ENCODE peak calls at places on chromosomes 11 and 22, in eight cellular contexts. E is CD4-positive, CD25-positive, alpha-beta regulatory T cell; X is upper lobe of left lung; R is SJSA1; G is sigmoid colon; B is naive thymus-derived CD4-positive, alpha-beta T cell; F is cardiac muscle cell; K is caudate nucleus. D is an unnamed sample.

GRCh38 chr11:6402061-6402470 is 11.8 kb downstream of the SMPD1 start:
- DNase-seq in E (no peak), X (no peak), R (no peak), G (no peak), B (no peak), F (no peak), K (no peak), D (no peak)

GRCh38 chr11:73454987-73455386 is 78.8 kb downstream of the RELT start:
- DNase-seq in E (no peak), X (no peak), R (no peak), G (no peak), B (no peak), F (no peak), K (peak; percentile 13), D (no peak)

GRCh38 chr11:125772834-125773505 is 5.7 kb downstream of the PATE2 start:
- DNase-seq in E (no peak), X (no peak), R (no peak), G (no peak), B (no peak), F (no peak), K (no peak), D (peak; percentile 50)

GRCh38 chr11:106480581-106481185 is 403.2 kb downstream of the AASDHPPT start:
- DNase-seq in E (no peak), X (no peak), R (no peak), G (no peak), B (no peak), F (no peak), K (no peak), D (no peak)

GRCh38 chr11:102196816-102197215 is 86.6 kb downstream of the YAP1 start:
- DNase-seq in E (no peak), X (no peak), R (no peak), G (no peak), B (no peak), F (no peak), K (no peak), D (no peak)

GRCh38 chr11:46759196-46759595 is 40.2 kb downstream of the F2 start:
- DNase-seq in E (no peak), X (no peak), R (no peak), G (no peak), B (no peak), F (no peak), K (no peak), D (no peak)

GRCh38 chr11:10913996-10914514 is 56.2 kb upstream of the ZBED5 start:
- DNase-seq in E (no peak), X (no peak), R (no peak), G (no peak), B (no peak), F (no peak), K (no peak), D (no peak)

GRCh38 chr11:64855596-64856304 is 11.3 kb upstream of the CDC42BPG start:
- DNase-seq in E (no peak), X (no peak), R (no peak), G (no peak), B (no peak), F (no peak), K (no peak), D (no peak)

GRCh38 chr11:134558258-134558835 is 146.3 kb upstream of the B3GAT1 start:
- DNase-seq in E (no peak), X (no peak), R (no peak), G (peak; percentile 37), B (no peak), F (no peak), K (no peak), D (no peak)

GRCh38 chr11:64620286-64620962 is 29.4 kb downstream of the SLC22A12 start:
- DNase-seq in E (no peak), X (no peak), R (no peak), G (no peak), B (no peak), F (no peak), K (peak; percentile 39), D (no peak)

GRCh38 chr22:29722151-29722550 is 2.3 kb downstream of the CABP7 start:
- DNase-seq in E (no peak), X (no peak), R (no peak), G (no peak), B (no peak), F (no peak), K (no peak), D (no peak)

GRCh38 chr11:126311464-126312291 is 7.8 kb downstream of the DCPS start:
- DNase-seq in E (no peak), X (no peak), R (no peak), G (peak; percentile 40), B (no peak), F (no peak), K (no peak), D (no peak)

GRCh38 chr11:124551987-124552386 is 8.5 kb upstream of the OR8B12 start:
- DNase-seq in E (no peak), X (no peak), R (no peak), G (no peak), B (no peak), F (no peak), K (no peak), D (no peak)

GRCh38 chr11:74579577-74580270 is 12.7 kb upstream of the POLD3 start:
- DNase-seq in E (no peak), X (no peak), R (no peak), G (no peak), B (no peak), F (no peak), K (no peak), D (no peak)

GRCh38 chr11:130315354-130315970 is 745 bp upstream of the ZBTB44 start:
- DNase-seq in E (peak; percentile 37), X (peak; percentile 60), R (no peak), G (peak; percentile 70), B (peak; percentile 45), F (no peak), K (peak; percentile 34), D (no peak)

GRCh38 chr11:105398636-105399035 is 211.2 kb upstream of the GRIA4 start:
- DNase-seq in E (no peak), X (no peak), R (no peak), G (no peak), B (no peak), F (no peak), K (no peak), D (no peak)

DNA sequence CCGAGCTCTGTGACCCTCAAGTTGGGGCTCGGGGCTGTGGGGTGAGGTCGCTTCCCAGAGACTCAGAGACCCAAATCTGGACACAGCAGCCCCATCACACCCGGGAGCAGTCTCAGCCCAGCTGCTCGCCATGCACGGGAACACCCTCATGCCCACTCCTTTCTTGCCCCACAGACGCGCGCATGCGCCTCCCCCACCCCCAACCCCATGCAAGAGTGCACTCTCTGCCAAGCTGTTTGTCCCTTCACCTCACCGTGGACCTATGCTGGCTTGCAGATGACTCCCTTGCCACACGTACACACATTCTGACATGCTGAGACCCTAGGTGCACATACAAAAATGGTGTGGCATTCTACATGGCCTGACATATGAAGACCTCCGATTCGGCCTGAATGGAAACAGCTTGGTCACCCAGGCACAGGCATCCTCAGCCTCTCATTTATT is 500 bp upstream of the CD248 start:
- DNase-seq in E (no peak), X (no peak), R (peak; percentile 89), G (peak; percentile 85), B (peak; percentile 67), F (peak; percentile 36), K (no peak), D (peak; percentile 36)
- H3K27ac ChIP-seq in E (peak overlapping the region; percentile 82), X (peak overlapping the region; percentile 86), R (peak overlapping the region; percentile 94), G (peak overlapping the region; percentile 90), B (peak overlapping the region; percentile 99), F (peak overlapping the region; percentile 77), K (no peak overlapping the region), D (peak overlapping the region; percentile 88)

DNA sequence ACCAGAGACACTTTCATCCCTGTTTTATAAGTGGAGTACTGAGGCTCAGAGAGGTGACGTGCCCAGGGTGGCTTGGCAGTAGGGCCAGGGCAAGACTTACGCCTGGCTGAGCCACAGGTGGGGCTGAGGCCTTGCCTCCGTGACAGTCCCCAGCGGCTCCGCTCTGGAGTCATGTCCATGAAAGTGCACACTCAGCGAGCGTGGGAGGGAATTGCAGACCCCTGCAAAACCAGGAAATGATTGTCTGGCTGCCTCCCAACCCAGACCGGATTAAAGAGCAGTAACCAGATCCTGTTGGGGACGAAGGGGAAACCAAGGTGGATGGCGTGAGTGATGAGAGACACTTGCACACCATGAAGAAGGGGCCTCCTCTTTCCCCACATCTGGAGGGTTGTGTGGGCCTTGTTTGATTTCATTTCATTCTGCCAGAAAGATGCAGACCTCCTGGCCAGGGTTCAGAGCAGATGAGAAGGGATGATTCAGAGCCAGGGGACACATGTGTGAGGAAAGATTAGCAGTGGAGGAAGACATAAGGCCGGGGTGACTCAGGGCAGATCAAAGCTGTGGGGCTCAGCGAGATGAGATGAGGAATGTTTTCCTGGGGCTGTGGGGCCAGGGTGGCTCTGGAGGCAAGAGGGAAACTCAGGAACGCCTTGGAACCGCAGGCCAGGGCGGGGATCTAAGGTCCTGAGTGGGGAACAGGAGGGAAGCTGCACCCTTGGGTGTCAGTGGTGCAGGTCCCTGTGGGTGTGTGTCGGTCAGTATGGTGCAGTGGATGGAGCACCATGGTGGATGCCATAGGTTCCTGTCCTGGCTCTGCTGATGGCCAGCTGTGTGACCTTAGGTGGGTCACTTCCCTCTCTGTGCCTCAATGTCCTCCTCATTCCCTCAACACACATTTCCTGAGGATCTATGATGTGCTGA is 29.9 kb upstream of the LRRC32 start:
- DNase-seq in E (no peak), X (no peak), R (peak; percentile 62), G (no peak), B (no peak), F (no peak), K (no peak), D (peak; percentile 86)
- H3K27ac ChIP-seq in E (no peak overlapping the region), X (no peak overlapping the region), R (no peak overlapping the region), G (no peak overlapping the region), B (no peak overlapping the region), F (no peak overlapping the region), K (no peak overlapping the region), D (peak overlapping the region; percentile 29)

GRCh38 chr22:42591987-42592386 is 22.7 kb downstream of the POLDIP3 start:
- DNase-seq in E (no peak), X (no peak), R (no peak), G (no peak), B (no peak), F (no peak), K (no peak), D (no peak)
- H3K27ac ChIP-seq in E (no peak overlapping the region), X (no peak overlapping the region), R (no peak overlapping the region), G (no peak overlapping the region), B (no peak overlapping the region), F (no peak overlapping the region), K (no peak overlapping the region), D (no peak overlapping the region)

DNA sequence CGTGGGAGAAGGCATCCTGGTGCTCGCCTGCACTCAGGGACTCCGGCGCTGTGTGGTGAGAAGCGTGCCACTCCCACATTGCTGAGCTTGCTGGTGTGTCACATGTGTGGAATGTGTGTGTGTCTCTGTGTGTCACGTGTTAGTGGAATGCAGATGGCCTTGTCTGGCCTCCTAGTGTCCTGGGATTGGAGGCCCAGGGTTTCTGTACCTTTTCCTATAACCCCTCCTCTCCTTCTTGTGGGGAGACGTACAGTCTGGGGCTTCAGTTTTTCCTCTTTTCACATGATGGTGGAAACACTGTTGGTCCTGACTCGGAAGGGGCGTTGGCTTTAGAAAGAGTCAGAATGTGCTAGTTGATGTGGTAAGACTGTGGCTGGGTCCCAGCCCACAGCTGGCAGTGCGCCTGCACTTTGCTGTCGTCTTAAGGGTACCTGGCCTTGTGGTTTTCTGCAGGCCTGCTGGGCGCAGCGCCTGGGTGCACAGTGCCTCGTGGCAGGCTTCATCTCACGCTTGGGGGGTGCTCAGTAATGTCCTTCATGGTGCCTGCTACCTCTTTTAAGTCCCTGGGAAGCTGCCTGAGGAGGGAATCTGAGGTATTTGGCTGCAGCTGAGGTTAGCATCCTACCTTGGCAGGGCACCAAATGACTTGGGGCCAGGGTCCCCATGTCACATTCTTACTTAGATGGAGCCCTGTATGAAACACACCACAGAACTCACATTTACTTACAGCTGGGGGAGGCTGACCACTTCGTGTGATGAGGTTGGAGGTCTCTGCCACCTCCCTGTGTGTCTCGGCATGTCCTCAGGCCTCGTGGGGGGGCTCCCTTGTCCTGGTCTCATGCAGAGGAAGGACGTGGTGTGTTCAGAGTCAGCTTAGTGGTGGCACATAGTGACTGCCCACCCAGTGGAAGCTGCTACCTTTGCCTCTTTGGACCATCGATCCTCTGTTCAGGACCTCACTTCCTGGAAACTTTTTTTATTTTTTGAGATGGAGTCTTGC is 61.9 kb downstream of the MED15 start:
- DNase-seq in E (peak; percentile 72), X (peak; percentile 93), R (peak; percentile 88), G (peak; percentile 88), B (peak; percentile 89), F (no peak), K (peak; percentile 26), D (peak; percentile 97)
- H3K27ac ChIP-seq in E (peak overlapping the region; percentile 79), X (peak overlapping the region; percentile 69), R (peak overlapping the region; percentile 70), G (peak overlapping the region; percentile 63), B (peak overlapping the region; percentile 46), F (no peak overlapping the region), K (no peak overlapping the region), D (peak overlapping the region; percentile 72)

D was measured in brain microvascular endothelial cell.